ENCODE peak calls at places on chromosome 20, in four cellular contexts. One of them, this sample, is unnamed.

GRCh38 chr20:33647603-33648395 is 14.3 kb upstream of the C20orf144 start:
- DNase-seq in ACHN: no peak
- DNase-seq in T-helper 2 cell: no peak
- DNase-seq in RWPE1: no peak
- DNase-seq in this sample: peak

GRCh38 chr20:46705378-46705729 is 4.1 kb upstream of the SLC2A10 start:
- DNase-seq in T-helper 2 cell: no peak
- DNase-seq in ACHN: no peak
- DNase-seq in RWPE1: no peak
- DNase-seq in this sample: no peak

GRCh38 chr20:51497542-51498467 is 44.7 kb downstream of the NFATC2 start:
- DNase-seq in ACHN: no peak
- DNase-seq in T-helper 2 cell: peak
- DNase-seq in RWPE1: no peak
- DNase-seq in this sample: no peak

GRCh38 chr20:36439040-36439730 is 102.1 kb upstream of the MYL9 start:
- DNase-seq in RWPE1: peak
- DNase-seq in T-helper 2 cell: peak
- DNase-seq in ACHN: peak
- DNase-seq in this sample: peak

GRCh38 chr20:8244637-8245036 is 112.6 kb downstream of the PLCB1 start:
- DNase-seq in T-helper 2 cell: no peak
- DNase-seq in ACHN: no peak
- DNase-seq in RWPE1: no peak
- DNase-seq in this sample: no peak

GRCh38 chr20:37630161-37630560 is 63.7 kb upstream of the CTNNBL1 start:
- DNase-seq in T-helper 2 cell: no peak
- DNase-seq in ACHN: no peak
- DNase-seq in RWPE1: no peak
- DNase-seq in this sample: no peak

GRCh38 chr20:29298759-29299613 is 1958.5 kb upstream of the DEFB115 start:
- DNase-seq in ACHN: no peak
- DNase-seq in RWPE1: no peak
- DNase-seq in T-helper 2 cell: no peak
- DNase-seq in this sample: no peak

GRCh38 chr20:10449270-10449669 is 14.2 kb downstream of the SLX4IP start:
- DNase-seq in RWPE1: no peak
- DNase-seq in ACHN: no peak
- DNase-seq in T-helper 2 cell: no peak
- DNase-seq in this sample: no peak

GRCh38 chr20:1278323-1278660 is 12.2 kb downstream of the SNPH start:
- DNase-seq in RWPE1: no peak
- DNase-seq in ACHN: no peak
- DNase-seq in T-helper 2 cell: no peak
- DNase-seq in this sample: no peak

GRCh38 chr20:48846516-48847492 is 19.0 kb upstream of the PREX1 start:
- DNase-seq in ACHN: no peak
- DNase-seq in T-helper 2 cell: no peak
- DNase-seq in RWPE1: no peak
- DNase-seq in this sample: no peak

GRCh38 chr20:37378785-37379598 is 33.1 kb downstream of the SRC start:
- DNase-seq in RWPE1: peak
- DNase-seq in T-helper 2 cell: no peak
- DNase-seq in ACHN: peak
- DNase-seq in this sample: no peak

GRCh38 chr20:51156041-51156795 is 133.3 kb upstream of the KCNG1 start:
- DNase-seq in T-helper 2 cell: no peak
- DNase-seq in ACHN: no peak
- DNase-seq in RWPE1: no peak
- DNase-seq in this sample: no peak

GRCh38 chr20:50913976-50914375 is 17.3 kb downstream of the ADNP start:
- DNase-seq in RWPE1: peak
- DNase-seq in ACHN: peak
- DNase-seq in T-helper 2 cell: no peak
- DNase-seq in this sample: no peak

GRCh38 chr20:10110151-10110550 is 75.4 kb downstream of the ANKEF1 start:
- DNase-seq in T-helper 2 cell: no peak
- DNase-seq in ACHN: no peak
- DNase-seq in RWPE1: peak
- DNase-seq in this sample: no peak

GRCh38 chr20:47502801-47503239 is 1.1 kb downstream of the NCOA3 start:
- DNase-seq in RWPE1: peak
- DNase-seq in T-helper 2 cell: no peak
- DNase-seq in ACHN: peak
- DNase-seq in this sample: no peak

GRCh38 chr20:54293526-54293925 is 85.6 kb downstream of the PFDN4 start:
- DNase-seq in ACHN: no peak
- DNase-seq in RWPE1: no peak
- DNase-seq in T-helper 2 cell: no peak
- DNase-seq in this sample: no peak

GRCh38 chr20:57396638-57397003 is 5.4 kb downstream of the RBM38 start:
- DNase-seq in ACHN: no peak
- DNase-seq in T-helper 2 cell: no peak
- DNase-seq in RWPE1: no peak
- DNase-seq in this sample: no peak

GRCh38 chr20:9279905-9280304 is 211.0 kb downstream of the PLCB4 start:
- DNase-seq in ACHN: no peak
- DNase-seq in RWPE1: no peak
- DNase-seq in T-helper 2 cell: no peak
- DNase-seq in this sample: no peak

GRCh38 chr20:48308232-48308781 is 519.5 kb downstream of the PREX1 start:
- DNase-seq in RWPE1: no peak
- DNase-seq in ACHN: no peak
- DNase-seq in T-helper 2 cell: no peak
- DNase-seq in this sample: no peak

GRCh38 chr20:19546648-19547047 is 211.4 kb upstream of the RIN2 start:
- DNase-seq in T-helper 2 cell: no peak
- DNase-seq in ACHN: no peak
- DNase-seq in RWPE1: no peak
- DNase-seq in this sample: no peak

GRCh38 chr20:47126374-47126705 is 230.2 kb downstream of the ZMYND8 start:
- DNase-seq in ACHN: no peak
- DNase-seq in RWPE1: peak
- DNase-seq in T-helper 2 cell: no peak
- DNase-seq in this sample: no peak

GRCh38 chr20:57560554-57561355 is at the start of gene PCK1:
- DNase-seq in ACHN: peak
- DNase-seq in T-helper 2 cell: no peak
- DNase-seq in RWPE1: peak
- DNase-seq in this sample: peak